ENCODE peak calls at places on chromosomes 12 and 14, in eight cellular contexts. One of them, this sample, is unnamed.

GRCh38 chr12:108807996-108808725 is 49.2 kb downstream of the SSH1 start:
- DNase-seq in retina: no peak
- DNase-seq in natural killer cell: no peak
- DNase-seq in Right ventricle myocardium superior: peak
- DNase-seq in activated CD8-positive, alpha-beta memory T cell treated with anti-CD3 and anti-CD28 coated beads, Interleukin-2, amount 50 U/mL, for 48 hours: no peak
- DNase-seq in stimulated activated naive CD8-positive, alpha-beta T cell treated with anti-CD3 and anti-CD28 coated beads, Interleukin-15, amount 100 ng/mL, for 72 hours: no peak
- DNase-seq in CD4-positive, alpha-beta T cell: no peak
- DNase-seq in Calu3: no peak
- DNase-seq in this sample: peak

GRCh38 chr14:72894623-72895378 is 900 bp upstream of the DPF3 start:
- DNase-seq in retina: peak
- DNase-seq in natural killer cell: no peak
- DNase-seq in Right ventricle myocardium superior: peak
- DNase-seq in activated CD8-positive, alpha-beta memory T cell treated with anti-CD3 and anti-CD28 coated beads, Interleukin-2, amount 50 U/mL, for 48 hours: peak
- DNase-seq in stimulated activated naive CD8-positive, alpha-beta T cell treated with anti-CD3 and anti-CD28 coated beads, Interleukin-15, amount 100 ng/mL, for 72 hours: peak
- DNase-seq in CD4-positive, alpha-beta T cell: no peak
- DNase-seq in Calu3: peak
- DNase-seq in this sample: no peak

GRCh38 chr14:102096569-102097188 is 9.8 kb upstream of the HSP90AA1 start:
- DNase-seq in retina: peak
- DNase-seq in natural killer cell: peak
- DNase-seq in Right ventricle myocardium superior: peak
- DNase-seq in activated CD8-positive, alpha-beta memory T cell treated with anti-CD3 and anti-CD28 coated beads, Interleukin-2, amount 50 U/mL, for 48 hours: peak
- DNase-seq in stimulated activated naive CD8-positive, alpha-beta T cell treated with anti-CD3 and anti-CD28 coated beads, Interleukin-15, amount 100 ng/mL, for 72 hours: peak
- DNase-seq in CD4-positive, alpha-beta T cell: peak
- DNase-seq in Calu3: peak
- DNase-seq in this sample: peak

GRCh38 chr12:127398026-127398715 is 868.8 kb upstream of the TMEM132C start:
- DNase-seq in retina: no peak
- DNase-seq in natural killer cell: no peak
- DNase-seq in Right ventricle myocardium superior: no peak
- DNase-seq in activated CD8-positive, alpha-beta memory T cell treated with anti-CD3 and anti-CD28 coated beads, Interleukin-2, amount 50 U/mL, for 48 hours: no peak
- DNase-seq in stimulated activated naive CD8-positive, alpha-beta T cell treated with anti-CD3 and anti-CD28 coated beads, Interleukin-15, amount 100 ng/mL, for 72 hours: no peak
- DNase-seq in CD4-positive, alpha-beta T cell: no peak
- DNase-seq in Calu3: no peak
- DNase-seq in this sample: no peak

GRCh38 chr12:93449277-93449676 is 7.5 kb upstream of the UBE2N start:
- DNase-seq in retina: no peak
- DNase-seq in natural killer cell: no peak
- DNase-seq in Right ventricle myocardium superior: no peak
- DNase-seq in activated CD8-positive, alpha-beta memory T cell treated with anti-CD3 and anti-CD28 coated beads, Interleukin-2, amount 50 U/mL, for 48 hours: no peak
- DNase-seq in stimulated activated naive CD8-positive, alpha-beta T cell treated with anti-CD3 and anti-CD28 coated beads, Interleukin-15, amount 100 ng/mL, for 72 hours: no peak
- DNase-seq in CD4-positive, alpha-beta T cell: no peak
- DNase-seq in Calu3: no peak
- DNase-seq in this sample: no peak

GRCh38 chr14:70808402-70809237 is 693 bp downstream of the MAP3K9 start:
- DNase-seq in retina: peak
- DNase-seq in natural killer cell: no peak
- DNase-seq in Right ventricle myocardium superior: peak
- DNase-seq in activated CD8-positive, alpha-beta memory T cell treated with anti-CD3 and anti-CD28 coated beads, Interleukin-2, amount 50 U/mL, for 48 hours: peak
- DNase-seq in stimulated activated naive CD8-positive, alpha-beta T cell treated with anti-CD3 and anti-CD28 coated beads, Interleukin-15, amount 100 ng/mL, for 72 hours: peak
- DNase-seq in CD4-positive, alpha-beta T cell: peak
- DNase-seq in Calu3: peak
- DNase-seq in this sample: peak

GRCh38 chr12:64522807-64523206 is 70.9 kb downstream of the TBK1 start:
- DNase-seq in retina: no peak
- DNase-seq in natural killer cell: no peak
- DNase-seq in Right ventricle myocardium superior: no peak
- DNase-seq in activated CD8-positive, alpha-beta memory T cell treated with anti-CD3 and anti-CD28 coated beads, Interleukin-2, amount 50 U/mL, for 48 hours: no peak
- DNase-seq in stimulated activated naive CD8-positive, alpha-beta T cell treated with anti-CD3 and anti-CD28 coated beads, Interleukin-15, amount 100 ng/mL, for 72 hours: no peak
- DNase-seq in CD4-positive, alpha-beta T cell: no peak
- DNase-seq in Calu3: no peak
- DNase-seq in this sample: no peak

GRCh38 chr14:50395448-50395847 is 1.2 kb downstream of the CDKL1 start:
- DNase-seq in retina: no peak
- DNase-seq in natural killer cell: no peak
- DNase-seq in Right ventricle myocardium superior: no peak
- DNase-seq in activated CD8-positive, alpha-beta memory T cell treated with anti-CD3 and anti-CD28 coated beads, Interleukin-2, amount 50 U/mL, for 48 hours: no peak
- DNase-seq in stimulated activated naive CD8-positive, alpha-beta T cell treated with anti-CD3 and anti-CD28 coated beads, Interleukin-15, amount 100 ng/mL, for 72 hours: no peak
- DNase-seq in CD4-positive, alpha-beta T cell: no peak
- DNase-seq in Calu3: no peak
- DNase-seq in this sample: no peak

GRCh38 chr12:108371801-108372344 is 32.8 kb upstream of the CMKLR1 start:
- DNase-seq in retina: no peak
- DNase-seq in natural killer cell: no peak
- DNase-seq in Right ventricle myocardium superior: no peak
- DNase-seq in activated CD8-positive, alpha-beta memory T cell treated with anti-CD3 and anti-CD28 coated beads, Interleukin-2, amount 50 U/mL, for 48 hours: no peak
- DNase-seq in stimulated activated naive CD8-positive, alpha-beta T cell treated with anti-CD3 and anti-CD28 coated beads, Interleukin-15, amount 100 ng/mL, for 72 hours: no peak
- DNase-seq in CD4-positive, alpha-beta T cell: no peak
- DNase-seq in Calu3: no peak
- DNase-seq in this sample: peak

GRCh38 chr12:44835641-44836379 is 40.3 kb downstream of the NELL2 start:
- DNase-seq in retina: no peak
- DNase-seq in natural killer cell: no peak
- DNase-seq in Right ventricle myocardium superior: no peak
- DNase-seq in activated CD8-positive, alpha-beta memory T cell treated with anti-CD3 and anti-CD28 coated beads, Interleukin-2, amount 50 U/mL, for 48 hours: no peak
- DNase-seq in stimulated activated naive CD8-positive, alpha-beta T cell treated with anti-CD3 and anti-CD28 coated beads, Interleukin-15, amount 100 ng/mL, for 72 hours: no peak
- DNase-seq in CD4-positive, alpha-beta T cell: no peak
- DNase-seq in Calu3: no peak
- DNase-seq in this sample: no peak

This sample was measured in posterior vena cava.